ENCODE peak calls at places on chromosome 14, in seven cellular contexts. R is mesothelial cell of epicardium, I is foreskin fibroblast, L is choroid plexus epithelial cell, U is type B pancreatic cell, D is HFFc6, Z is retinal pigment epithelial cell. P is an unnamed sample.

GRCh38 chr14:92534863-92535654 is 21.5 kb downstream of the RIN3 start:
- DNase-seq in R (no peak), D (no peak), U (no peak), I (no peak), Z (no peak), L (no peak), P (no peak)

GRCh38 chr14:69547701-69548348 is 26.8 kb downstream of the CCDC177 start:
- DNase-seq in L (peak), I (peak), R (peak), D (no peak), U (peak), Z (no peak), P (no peak)

GRCh38 chr14:96986701-96987474 is 189.7 kb downstream of the VRK1 start:
- DNase-seq in D (no peak), I (no peak), L (no peak), Z (no peak), U (no peak), R (no peak), P (peak)

GRCh38 chr14:80133457-80133856 is 77.8 kb downstream of the DIO2 start:
- DNase-seq in U (no peak), R (no peak), D (no peak), L (no peak), I (no peak), Z (no peak), P (no peak)

GRCh38 chr14:80776657-80777056 is 164.9 kb downstream of the CEP128 start:
- DNase-seq in D (no peak), R (no peak), Z (no peak), L (no peak), I (no peak), U (no peak), P (no peak)

GRCh38 chr14:66944872-66945271 is 244.4 kb upstream of the GARIN2 start:
- DNase-seq in R (no peak), Z (peak), U (no peak), L (peak), D (peak), I (peak), P (no peak)

GRCh38 chr14:77124345-77125274 is 17.0 kb downstream of the ZDHHC22 start:
- DNase-seq in U (no peak), Z (no peak), I (peak), L (peak), R (peak), D (peak), P (no peak)

GRCh38 chr14:90996967-90997366 is 63.5 kb downstream of the RPS6KA5 start:
- DNase-seq in I (no peak), U (no peak), Z (no peak), L (no peak), R (no peak), D (no peak), P (no peak)

GRCh38 chr14:68685419-68686211 is 107.3 kb downstream of the ZFP36L1 start:
- DNase-seq in I (peak), L (peak), Z (peak), D (peak), R (no peak), U (no peak), P (no peak)

DNA sequence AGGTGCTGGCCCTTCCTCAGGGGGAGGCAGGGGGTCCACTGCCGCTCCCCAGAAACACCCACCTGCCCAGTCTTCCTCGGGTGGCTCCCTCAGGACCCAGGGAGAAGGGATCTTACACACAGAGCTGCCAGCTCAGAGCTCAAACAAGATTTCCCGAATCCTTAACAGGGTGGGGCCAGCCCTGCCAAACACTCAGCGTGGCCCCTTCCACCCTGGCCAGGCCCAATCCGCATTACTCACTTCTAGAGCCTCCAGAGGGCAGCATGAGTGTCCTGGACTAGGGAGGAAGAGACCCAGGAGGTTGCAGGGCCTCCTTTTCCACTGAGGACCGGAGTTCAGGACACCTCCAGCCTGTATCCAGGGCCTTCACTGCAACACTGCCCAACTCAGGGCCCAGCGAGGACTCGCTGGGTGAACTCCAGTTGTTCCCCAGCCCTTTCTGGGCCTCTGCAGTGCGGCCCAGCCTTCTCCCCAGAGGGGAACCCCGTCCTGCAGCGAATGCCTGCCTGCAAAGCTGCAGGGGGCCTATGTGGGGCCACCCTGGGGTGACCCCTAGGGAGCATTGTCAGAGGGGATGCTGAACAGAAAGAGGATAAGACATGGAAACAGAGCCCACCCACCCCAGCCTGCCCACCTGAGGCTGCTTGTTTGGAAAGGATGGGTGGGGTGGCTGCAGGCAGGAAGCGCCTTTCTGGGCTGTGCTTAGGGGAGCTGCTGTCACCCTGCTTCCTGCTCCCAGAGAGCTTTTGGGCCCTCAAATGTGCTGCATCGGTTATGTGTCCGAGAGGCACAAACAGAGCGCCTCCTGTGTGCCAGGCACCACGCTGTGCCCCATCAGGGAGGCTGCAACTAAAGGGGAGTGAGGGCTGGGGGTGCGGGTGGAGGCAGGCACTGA is 43.8 kb downstream of the CCNK start:
- DNase-seq in U (no peak), L (peak), R (no peak), D (peak), I (peak), Z (no peak), P (no peak)
- TF ChIP-seq CTCF in U (peak), L (peak), R (no peak), D (peak), I (peak), Z (peak), P (peak)

GRCh38 chr14:59018460-59018859 is 170.0 kb upstream of the DAAM1 start:
- DNase-seq in Z (no peak), U (no peak), I (no peak), R (no peak), L (no peak), D (no peak), P (no peak)

GRCh38 chr14:59022144-59022543 is 166.3 kb upstream of the DAAM1 start:
- DNase-seq in U (no peak), R (no peak), D (no peak), Z (no peak), L (no peak), I (no peak), P (no peak)

GRCh38 chr14:59017285-59017965 is 171.0 kb upstream of the DAAM1 start:
- DNase-seq in U (no peak), D (no peak), R (no peak), Z (no peak), L (no peak), I (no peak), P (no peak)

GRCh38 chr14:59018978-59019377 is 169.5 kb upstream of the DAAM1 start:
- DNase-seq in U (no peak), I (peak), Z (no peak), L (peak), D (no peak), R (no peak), P (no peak)

GRCh38 chr14:59020382-59020781 is 168.1 kb upstream of the DAAM1 start:
- DNase-seq in Z (peak), L (peak), I (peak), D (peak), R (no peak), U (no peak), P (no peak)
- TF ChIP-seq CTCF in Z (peak), L (peak), I (peak), D (peak), R (no peak), U (peak), P (peak)

DNA sequence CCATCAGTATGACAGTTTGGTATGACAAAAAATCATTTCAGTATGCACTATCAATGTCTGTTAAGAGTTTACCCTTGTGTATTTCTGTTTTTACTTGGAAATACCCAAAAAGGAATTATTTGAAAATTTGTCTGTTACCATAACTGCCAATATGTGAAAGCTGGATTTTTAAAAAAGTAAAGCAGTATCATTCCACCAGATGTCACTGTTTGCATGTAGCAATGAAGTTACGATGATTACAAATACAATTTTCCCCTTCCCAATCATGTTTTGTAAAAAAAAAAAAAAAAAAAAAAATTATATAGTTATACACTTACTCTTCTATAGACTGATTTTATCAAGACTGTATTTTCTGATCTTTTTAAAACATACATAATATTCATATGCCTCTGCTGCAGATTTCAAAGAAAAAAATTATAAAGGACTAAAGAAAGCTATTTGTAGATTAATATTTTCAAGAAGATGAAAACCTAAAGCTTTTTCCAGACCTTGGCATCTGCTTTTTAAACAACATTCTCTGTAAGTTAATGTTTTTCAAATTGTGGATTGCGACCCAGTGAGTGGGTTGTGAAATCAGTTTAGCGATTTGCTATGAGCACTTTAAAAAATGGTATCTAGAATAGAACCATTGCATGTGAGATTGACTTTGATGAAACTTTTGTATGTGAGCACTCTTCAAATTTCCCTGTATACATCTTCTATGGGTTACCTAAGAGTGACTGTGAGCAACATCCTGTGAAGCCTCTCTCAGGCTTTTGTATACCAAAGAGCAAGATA is 114.2 kb downstream of the TTC6 start:
- DNase-seq in Z (no peak), I (peak), L (peak), U (no peak), D (peak), R (no peak), P (no peak)
- TF ChIP-seq CTCF in Z (peak), I (peak), L (peak), U (peak), D (peak), R (peak), P (peak)

GRCh38 chr14:95444132-95445129 is 72.0 kb downstream of the SYNE3 start:
- DNase-seq in R (no peak), Z (no peak), U (no peak), D (no peak), I (no peak), L (no peak), P (no peak)

GRCh38 chr14:95442016-95442632 is 74.3 kb downstream of the SYNE3 start:
- DNase-seq in Z (no peak), L (no peak), I (no peak), U (no peak), D (no peak), R (no peak), P (no peak)

GRCh38 chr14:95440496-95440895 is 76.0 kb downstream of the SYNE3 start:
- DNase-seq in Z (no peak), D (no peak), L (peak), R (no peak), I (no peak), U (no peak), P (no peak)

GRCh38 chr14:95440951-95441350 is 75.5 kb downstream of the SYNE3 start:
- DNase-seq in I (peak), Z (no peak), L (peak), D (peak), U (no peak), R (no peak), P (no peak)

GRCh38 chr14:95442633-95443021 is 73.8 kb downstream of the SYNE3 start:
- DNase-seq in U (no peak), Z (peak), I (peak), R (peak), D (peak), L (peak), P (peak)
- TF ChIP-seq CTCF in U (peak), Z (peak), I (peak), R (peak), D (peak), L (peak), P (peak)

DNA sequence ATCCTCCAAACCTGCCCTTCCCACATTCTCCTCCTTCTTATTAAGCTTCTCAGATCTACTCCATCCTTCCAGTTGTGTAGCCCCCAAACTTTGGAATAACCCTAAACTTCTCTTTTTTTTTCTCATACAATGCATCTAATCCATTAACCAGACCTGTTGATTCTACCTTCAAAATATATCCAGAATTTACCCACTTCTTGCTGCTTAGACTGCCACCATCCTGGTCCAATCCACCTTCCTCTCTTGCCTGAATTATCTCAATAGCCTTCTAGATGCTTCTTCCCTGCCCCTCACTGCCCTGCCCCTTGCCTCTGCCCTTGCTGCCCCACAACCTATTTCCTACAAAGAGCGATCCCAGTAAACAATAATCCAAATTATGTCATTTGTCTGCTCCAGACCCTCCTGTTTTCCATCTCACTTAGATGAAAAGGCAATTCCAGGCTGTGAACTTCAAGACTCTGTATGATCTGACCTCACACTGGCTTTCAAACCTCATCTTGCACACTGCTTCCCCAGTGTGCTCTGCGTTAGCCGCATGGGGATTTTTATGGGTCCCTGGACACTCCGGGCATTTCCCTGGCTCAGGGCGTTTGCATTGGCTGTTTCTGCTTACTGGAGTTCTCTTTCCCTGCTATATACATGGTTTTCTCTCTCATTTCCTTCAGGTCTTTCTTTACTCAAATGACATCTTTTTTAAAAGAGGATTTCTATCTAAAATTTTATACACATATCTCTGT is 42.6 kb upstream of the HIF1A start:
- DNase-seq in I (peak), Z (no peak), D (no peak), L (no peak), U (no peak), R (no peak), P (no peak)
- TF ChIP-seq CTCF in I (no peak), Z (no peak), D (no peak), L (no peak), U (no peak), R (no peak), P (no peak)

GRCh38 chr14:104752735-104753527 is at the start of gene SIVA1:
- DNase-seq in R (peak), Z (peak), U (peak), I (peak), D (peak), L (peak), P (peak)
- TF ChIP-seq CTCF in R (no peak), Z (no peak), U (no peak), I (no peak), D (no peak), L (no peak), P (no peak)